ENCODE peak calls at places on chromosomes 13 and 19, in ten cellular contexts. P, L, F, H, X, T, R, B, D and N are unnamed samples.

GRCh38 chr19:14091885-14092462 is 1.4 kb upstream of the SAMD1 start:
- DNase-seq in H (no peak), L (no peak), D (no peak), P (peak; percentile 63), X (no peak), F (no peak), R (peak; percentile 42), B (no peak), T (no peak), N (no peak)

GRCh38 chr13:47480941-47481340 is 520.1 kb downstream of the SUCLA2 start:
- DNase-seq in D (no peak), B (no peak), F (no peak), X (no peak), L (no peak), R (no peak), H (no peak), T (no peak), P (no peak), N (no peak)

GRCh38 chr13:48185018-48185417 is 48.0 kb upstream of the ITM2B start:
- DNase-seq in F (peak; percentile 2), D (no peak), B (no peak), L (no peak), P (no peak), R (no peak), X (no peak), H (no peak), T (no peak), N (no peak)

GRCh38 chr19:4678881-4679379 is 8.8 kb upstream of the MYDGF start:
- DNase-seq in F (peak; percentile 33), R (peak; percentile 45), H (peak; percentile 30), L (no peak), T (no peak), P (no peak), B (peak; percentile 64), D (no peak), X (peak; percentile 65), N (no peak)

GRCh38 chr19:45403781-45404556 is 900 bp downstream of the PPP1R13L start:
- DNase-seq in X (peak; percentile 56), B (peak; percentile 86), H (peak; percentile 47), R (peak; percentile 62), D (peak; percentile 73), F (no peak), L (peak; percentile 60), P (peak; percentile 77), T (peak; percentile 79), N (no peak)

GRCh38 chr13:100630564-100630963 is 42.0 kb upstream of the GGACT start:
- DNase-seq in B (no peak), R (peak; percentile 48), F (no peak), T (no peak), X (no peak), D (no peak), L (no peak), P (no peak), H (no peak), N (no peak)

GRCh38 chr19:2309734-2310362 is 1.9 kb upstream of the LINGO3 start:
- DNase-seq in D (no peak), X (peak; percentile 21), B (no peak), F (peak; percentile 30), H (no peak), P (no peak), R (no peak), T (no peak), L (no peak), N (peak; percentile 54)

GRCh38 chr13:102940143-102940542 is 94.3 kb downstream of the ERCC5 start:
- DNase-seq in F (no peak), X (no peak), P (no peak), D (no peak), T (no peak), L (no peak), B (peak; percentile 9), H (no peak), R (no peak), N (no peak)

GRCh38 chr13:72983085-72983768 is 75.6 kb upstream of the KLF5 start:
- DNase-seq in B (peak; percentile 42), L (no peak), T (peak; percentile 49), P (peak; percentile 54), H (no peak), R (peak; percentile 56), F (peak; percentile 82), D (no peak), X (peak; percentile 68), N (peak; percentile 69)

GRCh38 chr13:104414771-104415170 is 1348.6 kb upstream of the SLC10A2 start:
- DNase-seq in H (no peak), X (no peak), D (no peak), R (peak; percentile 44), T (no peak), B (no peak), F (no peak), L (no peak), P (no peak), N (no peak)

GRCh38 chr19:6059996-6060599 is 50.2 kb downstream of the RFX2 start:
- DNase-seq in D (no peak), F (no peak), T (no peak), X (no peak), P (no peak), L (no peak), B (no peak), H (no peak), R (no peak), N (no peak)

GRCh38 chr13:40665061-40665753 is 1.2 kb downstream of the FOXO1 start:
- DNase-seq in L (peak; percentile 45), R (peak; percentile 78), T (peak; percentile 57), X (peak; percentile 43), P (peak; percentile 72), B (peak; percentile 40), F (no peak), H (peak; percentile 37), D (no peak), N (no peak)

GRCh38 chr13:67859904-67860303 is 629.8 kb upstream of the PCDH9 start:
- DNase-seq in L (no peak), R (no peak), B (no peak), D (no peak), T (no peak), P (no peak), H (no peak), F (no peak), X (no peak), N (no peak)

GRCh38 chr19:33394006-33394722 is 20.7 kb downstream of the CEBPG start:
- DNase-seq in L (no peak), R (peak; percentile 29), F (peak; percentile 82), B (no peak), P (peak; percentile 58), H (peak; percentile 85), D (no peak), T (no peak), X (no peak), N (peak; percentile 69)

GRCh38 chr19:3474015-3474414 is 6.3 kb downstream of the SMIM24 start:
- DNase-seq in F (no peak), R (no peak), D (no peak), B (no peak), X (no peak), P (peak; percentile 80), H (no peak), L (no peak), T (peak; percentile 84), N (no peak)

GRCh38 chr19:54873990-54874389 is at the start of gene FCAR:
- DNase-seq in F (no peak), T (no peak), R (no peak), H (no peak), P (no peak), L (no peak), X (no peak), D (no peak), B (no peak), N (no peak)